ENCODE peak calls at places on chromosomes 12 and 14, in six cellular contexts. One of them, this sample, is unnamed. For H3K4me1, the result is how much of the 10 kb centered on the place peaks cover.

GRCh38 chr12:6569312-6569711 is 1.2 kb upstream of the NOP2 start:
- DNase-seq in left lung: no peak
- DNase-seq in Peyer's patch: no peak
- DNase-seq in heart right ventricle: no peak
- DNase-seq in CD8-positive, alpha-beta memory T cell: no peak
- DNase-seq in lower lobe of right lung: no peak
- DNase-seq in this sample: no peak

GRCh38 chr12:50220357-50221061 is 53.3 kb upstream of the CERS5 start:
- DNase-seq in left lung: no peak
- DNase-seq in lower lobe of right lung: no peak
- DNase-seq in Peyer's patch: no peak
- DNase-seq in CD8-positive, alpha-beta memory T cell: no peak
- DNase-seq in heart right ventricle: no peak
- DNase-seq in this sample: no peak

GRCh38 chr12:91138337-91138905 is 27.1 kb upstream of the LUM start:
- DNase-seq in CD8-positive, alpha-beta memory T cell: no peak
- DNase-seq in lower lobe of right lung: no peak
- DNase-seq in Peyer's patch: no peak
- DNase-seq in left lung: no peak
- DNase-seq in heart right ventricle: no peak
- DNase-seq in this sample: no peak

GRCh38 chr14:66955159-66955558 is 234.1 kb upstream of the GARIN2 start:
- DNase-seq in CD8-positive, alpha-beta memory T cell: no peak
- DNase-seq in heart right ventricle: no peak
- DNase-seq in lower lobe of right lung: no peak
- DNase-seq in Peyer's patch: no peak
- DNase-seq in left lung: no peak
- DNase-seq in this sample: no peak

GRCh38 chr12:89999699-90000505 is 291.3 kb upstream of the ATP2B1 start:
- DNase-seq in Peyer's patch: no peak
- DNase-seq in lower lobe of right lung: no peak
- DNase-seq in CD8-positive, alpha-beta memory T cell: no peak
- DNase-seq in left lung: no peak
- DNase-seq in heart right ventricle: no peak
- DNase-seq in this sample: no peak

GRCh38 chr12:78002878-78003277 is 172.2 kb downstream of the NAV3 start:
- DNase-seq in lower lobe of right lung: no peak
- DNase-seq in heart right ventricle: no peak
- DNase-seq in CD8-positive, alpha-beta memory T cell: no peak
- DNase-seq in Peyer's patch: no peak
- DNase-seq in left lung: no peak
- DNase-seq in this sample: no peak

GRCh38 chr12:100688451-100688864 is 106.1 kb upstream of the ANO4 start:
- DNase-seq in heart right ventricle: no peak
- DNase-seq in lower lobe of right lung: no peak
- DNase-seq in left lung: no peak
- DNase-seq in CD8-positive, alpha-beta memory T cell: no peak
- DNase-seq in Peyer's patch: no peak
- DNase-seq in this sample: no peak

GRCh38 chr12:40028296-40028695 is 77.6 kb downstream of the SLC2A13 start:
- DNase-seq in lower lobe of right lung: no peak
- DNase-seq in left lung: no peak
- DNase-seq in Peyer's patch: no peak
- DNase-seq in CD8-positive, alpha-beta memory T cell: no peak
- DNase-seq in heart right ventricle: no peak
- DNase-seq in this sample: no peak

GRCh38 chr14:20415723-20416622 is 2.7 kb upstream of the TEP1 start:
- DNase-seq in heart right ventricle: no peak
- DNase-seq in lower lobe of right lung: no peak
- DNase-seq in left lung: no peak
- DNase-seq in CD8-positive, alpha-beta memory T cell: peak
- DNase-seq in Peyer's patch: peak
- DNase-seq in this sample: no peak

GRCh38 chr12:78562358-78563205 is 302.0 kb upstream of the SYT1 start:
- DNase-seq in CD8-positive, alpha-beta memory T cell: no peak
- DNase-seq in lower lobe of right lung: no peak
- DNase-seq in Peyer's patch: no peak
- DNase-seq in heart right ventricle: no peak
- DNase-seq in left lung: no peak
- DNase-seq in this sample: no peak

GRCh38 chr12:63164911-63165310 is 13.9 kb upstream of the AVPR1A start:
- DNase-seq in heart right ventricle: no peak
- DNase-seq in Peyer's patch: no peak
- DNase-seq in CD8-positive, alpha-beta memory T cell: no peak
- DNase-seq in lower lobe of right lung: no peak
- DNase-seq in left lung: no peak
- DNase-seq in this sample: no peak

GRCh38 chr14:22808388-22809209 is 6.6 kb downstream of the SLC7A7 start:
- DNase-seq in left lung: no peak
- DNase-seq in CD8-positive, alpha-beta memory T cell: no peak
- DNase-seq in lower lobe of right lung: no peak
- DNase-seq in Peyer's patch: no peak
- DNase-seq in heart right ventricle: no peak
- DNase-seq in this sample: no peak

GRCh38 chr12:114355389-114356088 is 50.4 kb downstream of the TBX5 start:
- DNase-seq in left lung: peak
- DNase-seq in lower lobe of right lung: no peak
- DNase-seq in Peyer's patch: no peak
- DNase-seq in CD8-positive, alpha-beta memory T cell: no peak
- DNase-seq in heart right ventricle: peak
- DNase-seq in this sample: no peak

GRCh38 chr14:61387076-61387475 is 65.7 kb downstream of the PRKCH start:
- DNase-seq in lower lobe of right lung: no peak
- DNase-seq in CD8-positive, alpha-beta memory T cell: no peak
- DNase-seq in heart right ventricle: no peak
- DNase-seq in left lung: no peak
- DNase-seq in Peyer's patch: no peak
- DNase-seq in this sample: no peak

GRCh38 chr12:49346659-49347306 is at the start of gene DNAJC22:
- DNase-seq in lower lobe of right lung: no peak
- DNase-seq in left lung: no peak
- DNase-seq in heart right ventricle: no peak
- DNase-seq in CD8-positive, alpha-beta memory T cell: no peak
- DNase-seq in Peyer's patch: no peak
- DNase-seq in this sample: no peak

GRCh38 chr14:103298620-103299019 is 35.4 kb upstream of the EIF5 start:
- DNase-seq in lower lobe of right lung: no peak
- DNase-seq in Peyer's patch: peak
- DNase-seq in CD8-positive, alpha-beta memory T cell: no peak
- DNase-seq in heart right ventricle: no peak
- DNase-seq in left lung: no peak
- DNase-seq in this sample: peak

GRCh38 chr12:42103155-42103554 is 41.5 kb downstream of the GXYLT1 start:
- DNase-seq in lower lobe of right lung: no peak
- DNase-seq in left lung: no peak
- DNase-seq in Peyer's patch: no peak
- DNase-seq in heart right ventricle: no peak
- DNase-seq in CD8-positive, alpha-beta memory T cell: no peak
- DNase-seq in this sample: no peak

GRCh38 chr14:37172024-37172869 is at the start of gene SLC25A21:
- DNase-seq in heart right ventricle: peak
- DNase-seq in left lung: peak
- DNase-seq in CD8-positive, alpha-beta memory T cell: no peak
- DNase-seq in Peyer's patch: peak
- DNase-seq in lower lobe of right lung: peak
- DNase-seq in this sample: peak

GRCh38 chr12:94175763-94176660 is 27.6 kb downstream of the PLXNC1 start:
- DNase-seq in lower lobe of right lung: no peak
- DNase-seq in Peyer's patch: no peak
- DNase-seq in heart right ventricle: no peak
- DNase-seq in left lung: no peak
- DNase-seq in CD8-positive, alpha-beta memory T cell: no peak
- DNase-seq in this sample: no peak

GRCh38 chr12:44640831-44641230 is 235.3 kb downstream of the NELL2 start:
- DNase-seq in Peyer's patch: no peak
- DNase-seq in lower lobe of right lung: no peak
- DNase-seq in left lung: no peak
- DNase-seq in heart right ventricle: no peak
- DNase-seq in CD8-positive, alpha-beta memory T cell: no peak
- DNase-seq in this sample: no peak

GRCh38 chr12:47808049-47808448 is 11.7 kb downstream of the HDAC7 start:
- DNase-seq in CD8-positive, alpha-beta memory T cell: peak
- DNase-seq in left lung: peak
- DNase-seq in heart right ventricle: peak
- DNase-seq in Peyer's patch: peak
- DNase-seq in lower lobe of right lung: peak
- DNase-seq in this sample: peak

GRCh38 chr12:112996501-112996900 is 18.2 kb downstream of the OAS2 start:
- DNase-seq in CD8-positive, alpha-beta memory T cell: no peak
- DNase-seq in heart right ventricle: no peak
- DNase-seq in Peyer's patch: peak
- DNase-seq in lower lobe of right lung: no peak
- DNase-seq in left lung: no peak
- DNase-seq in this sample: no peak

GRCh38 chr14:71165121-71165574 is 257.9 kb downstream of the PCNX1 start:
- DNase-seq in heart right ventricle: no peak
- DNase-seq in left lung: no peak
- DNase-seq in Peyer's patch: peak
- DNase-seq in CD8-positive, alpha-beta memory T cell: no peak
- DNase-seq in lower lobe of right lung: no peak
- DNase-seq in this sample: no peak

GRCh38 chr12:21483531-21483930 is 17.9 kb downstream of the RECQL start:
- DNase-seq in CD8-positive, alpha-beta memory T cell: no peak
- DNase-seq in Peyer's patch: no peak
- DNase-seq in left lung: no peak
- DNase-seq in lower lobe of right lung: no peak
- DNase-seq in heart right ventricle: no peak
- DNase-seq in this sample: no peak

GRCh38 chr12:127813147-127813546 is 453.8 kb upstream of the TMEM132C start:
- DNase-seq in lower lobe of right lung: no peak
- DNase-seq in left lung: no peak
- DNase-seq in CD8-positive, alpha-beta memory T cell: no peak
- DNase-seq in heart right ventricle: no peak
- DNase-seq in Peyer's patch: no peak
- DNase-seq in this sample: no peak

GRCh38 chr12:54439096-54439495 is 20.0 kb upstream of the ITGA5 start:
- DNase-seq in heart right ventricle: peak
- DNase-seq in lower lobe of right lung: no peak
- DNase-seq in left lung: no peak
- DNase-seq in CD8-positive, alpha-beta memory T cell: no peak
- DNase-seq in Peyer's patch: no peak
- DNase-seq in this sample: no peak

GRCh38 chr14:83764656-83765055 is 1765.3 kb upstream of the FLRT2 start:
- DNase-seq in lower lobe of right lung: no peak
- DNase-seq in heart right ventricle: no peak
- DNase-seq in CD8-positive, alpha-beta memory T cell: no peak
- DNase-seq in left lung: no peak
- DNase-seq in Peyer's patch: no peak
- DNase-seq in this sample: no peak

GRCh38 chr14:38404100-38404541 is 148.2 kb upstream of the CLEC14A start:
- DNase-seq in heart right ventricle: no peak
- DNase-seq in Peyer's patch: no peak
- DNase-seq in left lung: no peak
- DNase-seq in lower lobe of right lung: no peak
- DNase-seq in CD8-positive, alpha-beta memory T cell: no peak
- DNase-seq in this sample: no peak

GRCh38 chr12:6697584-6698351 is 2.8 kb downstream of the PIANP start:
- DNase-seq in lower lobe of right lung: no peak
- DNase-seq in left lung: no peak
- DNase-seq in CD8-positive, alpha-beta memory T cell: no peak
- DNase-seq in heart right ventricle: no peak
- DNase-seq in Peyer's patch: peak
- DNase-seq in this sample: peak

GRCh38 chr12:94817695-94818075 is 167.3 kb upstream of the TMCC3 start:
- DNase-seq in CD8-positive, alpha-beta memory T cell: no peak
- DNase-seq in lower lobe of right lung: no peak
- DNase-seq in heart right ventricle: no peak
- DNase-seq in Peyer's patch: no peak
- DNase-seq in left lung: no peak
- DNase-seq in this sample: no peak

DNA sequence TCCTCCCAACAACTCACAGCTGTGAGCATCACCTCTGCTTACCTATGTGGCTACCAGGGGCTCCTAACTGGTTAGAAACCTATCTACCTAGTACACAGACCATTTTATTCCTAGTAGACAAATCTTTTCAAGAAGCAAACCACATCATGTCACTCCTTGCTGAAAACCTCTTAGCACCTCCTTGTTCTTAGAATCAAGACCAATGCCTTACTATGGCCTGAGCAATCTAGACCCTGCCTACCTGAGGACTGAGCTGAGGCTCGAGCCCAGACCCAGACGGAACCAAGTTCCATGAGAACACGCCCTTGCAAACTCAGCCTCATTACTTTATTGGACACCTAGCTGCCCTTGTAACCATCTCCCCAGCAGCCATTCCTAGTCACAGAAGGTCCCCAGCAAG is 32.6 kb downstream of the CMKLR1 start:
- DNase-seq in heart right ventricle: no peak
- DNase-seq in Peyer's patch: no peak
- DNase-seq in CD8-positive, alpha-beta memory T cell: no peak
- DNase-seq in left lung: no peak
- DNase-seq in lower lobe of right lung: no peak
- DNase-seq in this sample: no peak
- H3K27ac ChIP-seq in heart right ventricle: no peak
- H3K27ac ChIP-seq in Peyer's patch: peak
- H3K27ac ChIP-seq in CD8-positive, alpha-beta memory T cell: no peak
- H3K27ac ChIP-seq in left lung: peak
- H3K27ac ChIP-seq in lower lobe of right lung: peak
- H3K27ac ChIP-seq in this sample: no peak

DNA sequence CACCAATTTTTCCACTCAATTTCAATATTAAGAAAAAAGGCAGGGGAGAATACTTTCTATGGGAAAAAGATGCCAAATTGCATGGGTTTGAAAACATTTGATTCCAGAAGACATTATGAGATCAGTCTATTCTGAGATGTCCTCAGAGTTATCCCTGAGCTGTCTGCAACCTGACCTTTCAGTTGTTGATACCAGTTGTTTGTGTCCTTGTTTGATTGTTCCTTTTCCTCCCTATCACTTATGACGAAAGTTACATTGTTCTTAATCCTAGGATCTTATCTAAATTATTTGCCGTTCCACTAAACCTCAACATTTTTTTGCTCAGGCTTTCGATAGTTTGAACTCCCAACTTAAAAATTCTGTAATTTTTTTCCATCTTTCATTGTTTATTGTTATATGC is 336.3 kb upstream of the NOVA1 start:
- DNase-seq in lower lobe of right lung: no peak
- DNase-seq in CD8-positive, alpha-beta memory T cell: no peak
- DNase-seq in left lung: no peak
- DNase-seq in heart right ventricle: no peak
- DNase-seq in Peyer's patch: no peak
- DNase-seq in this sample: no peak
- H3K4me3 ChIP-seq in lower lobe of right lung: no peak
- H3K4me3 ChIP-seq in CD8-positive, alpha-beta memory T cell: no peak
- H3K4me3 ChIP-seq in left lung: no peak
- H3K4me3 ChIP-seq in heart right ventricle: no peak
- H3K4me3 ChIP-seq in Peyer's patch: no peak
- H3K4me3 ChIP-seq in this sample: no peak

GRCh38 chr14:73491977-73492552 is 1.3 kb downstream of the RIOX1 start:
- DNase-seq in heart right ventricle: no peak
- DNase-seq in lower lobe of right lung: no peak
- DNase-seq in CD8-positive, alpha-beta memory T cell: no peak
- DNase-seq in left lung: no peak
- DNase-seq in Peyer's patch: no peak
- DNase-seq in this sample: no peak
- H3K4me1 ChIP-seq in heart right ventricle: under half
- H3K4me1 ChIP-seq in lower lobe of right lung: under half
- H3K4me1 ChIP-seq in CD8-positive, alpha-beta memory T cell: under half
- H3K4me1 ChIP-seq in left lung: under half
- H3K4me1 ChIP-seq in Peyer's patch: under half
- H3K4me1 ChIP-seq in this sample: under half

GRCh38 chr14:26137161-26137560 is 460.7 kb downstream of the NOVA1 start:
- DNase-seq in lower lobe of right lung: no peak
- DNase-seq in left lung: no peak
- DNase-seq in heart right ventricle: no peak
- DNase-seq in CD8-positive, alpha-beta memory T cell: no peak
- DNase-seq in Peyer's patch: no peak
- DNase-seq in this sample: no peak

GRCh38 chr14:26138764-26139445 is 458.9 kb downstream of the NOVA1 start:
- DNase-seq in Peyer's patch: no peak
- DNase-seq in lower lobe of right lung: no peak
- DNase-seq in CD8-positive, alpha-beta memory T cell: no peak
- DNase-seq in left lung: no peak
- DNase-seq in heart right ventricle: no peak
- DNase-seq in this sample: no peak
- H3K27ac ChIP-seq in Peyer's patch: no peak
- H3K27ac ChIP-seq in lower lobe of right lung: no peak
- H3K27ac ChIP-seq in CD8-positive, alpha-beta memory T cell: no peak
- H3K27ac ChIP-seq in left lung: no peak
- H3K27ac ChIP-seq in heart right ventricle: no peak
- H3K27ac ChIP-seq in this sample: no peak

This sample was measured in aorta.